ENCODE peak calls at places on chromosomes 12 and 14, in five cellular contexts. A, V, H, U and K are unnamed samples.

GRCh38 chr12:68405292-68405900 is 73.2 kb upstream of the MDM1 start:
- DNase-seq in A (no peak), U (no peak), V (no peak), H (no peak), K (peak; percentile 36)

GRCh38 chr14:68977741-68978549 is 1.2 kb downstream of the ACTN1 start:
- DNase-seq in V (peak; percentile 43), U (no peak), A (no peak), H (no peak), K (peak; percentile 78)

GRCh38 chr14:23160924-23161522 is 22.4 kb downstream of the SLC7A8 start:
- DNase-seq in A (no peak), U (no peak), H (no peak), V (peak; percentile 68), K (no peak)

GRCh38 chr14:101408077-101408831 is 153.0 kb upstream of the DIO3 start:
- DNase-seq in H (no peak), A (no peak), V (no peak), U (no peak), K (no peak)

GRCh38 chr12:107318804-107319535 is 225.6 kb upstream of the CRY1 start:
- DNase-seq in H (no peak), U (no peak), A (no peak), V (no peak), K (no peak)

GRCh38 chr12:55745361-55746146 is 2.6 kb downstream of the GDF11 start:
- DNase-seq in V (peak; percentile 58), H (peak; percentile 36), A (no peak), U (no peak), K (no peak)

GRCh38 chr14:51442513-51443175 is 202.6 kb downstream of the TMX1 start:
- DNase-seq in H (no peak), A (no peak), V (no peak), U (no peak), K (peak; percentile 33)

GRCh38 chr12:124828264-124829007 is 35.2 kb downstream of the SCARB1 start:
- DNase-seq in V (no peak), H (peak; percentile 87), U (no peak), A (no peak), K (peak; percentile 96)

GRCh38 chr12:56591111-56591510 is 39.0 kb downstream of the BAZ2A start:
- DNase-seq in A (no peak), U (no peak), H (no peak), V (no peak), K (no peak)

GRCh38 chr14:104981699-104982541 is 3.7 kb upstream of the CLBA1 start:
- DNase-seq in V (no peak), U (no peak), A (no peak), H (no peak), K (no peak)

GRCh38 chr14:73427516-73428264 is 30.7 kb downstream of the NUMB start:
- DNase-seq in A (no peak), V (no peak), U (no peak), H (no peak), K (no peak)

GRCh38 chr12:106840217-106840616 is 65.7 kb downstream of the RIC8B start:
- DNase-seq in V (peak; percentile 80), H (peak; percentile 65), A (no peak), U (no peak), K (peak; percentile 80)

GRCh38 chr14:24607081-24607480 is 2.4 kb downstream of the GZMH start:
- DNase-seq in V (no peak), A (no peak), U (no peak), H (no peak), K (no peak)

GRCh38 chr12:105107176-105107496 is 395 bp upstream of the WASHC4 start:
- DNase-seq in U (no peak), V (peak; percentile 23), A (no peak), H (no peak), K (peak; percentile 73)

DNA sequence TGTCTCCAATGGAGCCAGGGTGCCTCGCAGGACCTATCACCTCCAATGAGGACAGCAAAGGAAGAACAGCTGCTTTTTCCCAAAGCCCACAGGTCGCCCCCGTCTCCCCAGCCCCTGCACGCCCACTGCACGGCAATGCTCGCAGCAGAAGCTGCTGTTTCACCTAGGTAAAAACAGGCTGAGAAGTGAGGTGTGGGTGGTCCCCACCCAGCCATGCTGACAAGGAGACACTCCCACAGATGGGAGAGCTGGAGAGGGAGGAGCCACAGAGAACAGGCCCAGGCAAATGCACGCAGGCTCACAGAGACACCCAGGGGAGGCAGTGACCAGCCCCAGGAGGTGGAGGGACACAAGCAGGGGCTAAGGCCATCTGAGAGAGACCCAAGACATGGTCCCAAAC is 10.4 kb downstream of the CFAP73 start:
- DNase-seq in H (no peak), U (no peak), V (no peak), A (no peak), K (no peak)
- H3K4me3 ChIP-seq in H (no peak overlapping the region), U (no peak overlapping the region), V (no peak overlapping the region), A (no peak overlapping the region), K (no peak overlapping the region)

GRCh38 chr12:14911131-14911530 is 25.5 kb upstream of the MGP start:
- DNase-seq in V (no peak), A (no peak), U (no peak), H (no peak), K (no peak)

GRCh38 chr12:14906114-14906513 is 20.5 kb upstream of the MGP start:
- DNase-seq in U (no peak), V (no peak), H (no peak), A (no peak), K (no peak)

GRCh38 chr12:14913381-14913781 is 25.0 kb downstream of the ERP27 start:
- DNase-seq in U (no peak), H (no peak), A (no peak), V (no peak), K (no peak)

GRCh38 chr12:14907953-14908352 is 22.3 kb upstream of the MGP start:
- DNase-seq in V (no peak), A (no peak), U (no peak), H (no peak), K (no peak)

DNA sequence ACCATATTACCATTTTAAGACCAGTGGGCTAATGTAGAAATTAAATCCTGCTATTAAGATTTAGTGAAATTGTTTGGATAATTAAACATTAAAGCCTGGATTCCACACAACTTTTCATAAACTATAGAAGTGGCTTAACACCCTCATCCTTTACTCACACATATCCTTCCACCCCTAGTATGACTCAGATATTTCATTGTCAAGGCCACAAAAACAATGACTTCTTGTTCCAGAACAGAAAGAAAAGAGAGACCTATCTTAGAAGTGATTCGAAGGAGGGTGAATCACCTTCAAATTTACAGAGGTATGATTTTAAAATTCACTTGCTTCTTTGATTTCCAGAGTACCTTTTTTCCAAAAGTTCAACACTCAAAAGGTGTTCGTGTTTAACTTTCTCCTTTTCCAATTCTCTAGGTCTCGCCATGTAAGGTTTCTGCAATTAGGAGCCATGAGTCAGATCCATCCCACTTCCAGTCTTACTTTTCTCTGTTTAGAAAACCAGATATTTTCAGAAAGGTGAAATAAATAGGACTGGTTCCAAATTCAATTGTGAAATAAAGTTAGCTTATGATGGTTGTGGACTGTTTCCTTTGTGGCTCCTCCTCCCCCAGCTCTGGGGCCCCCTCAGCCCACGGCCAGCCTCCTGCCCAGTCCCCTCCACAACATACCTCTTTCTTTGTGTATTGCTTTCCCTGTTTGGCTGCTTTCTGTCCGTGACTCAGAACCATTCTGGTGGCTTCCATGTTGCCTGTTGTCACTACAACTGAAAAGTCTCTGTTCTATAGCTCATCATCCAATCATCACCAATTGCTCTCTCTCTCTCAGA is 24.6 kb upstream of the MGP start:
- DNase-seq in H (no peak), U (no peak), V (no peak), A (no peak), K (no peak)
- TF ChIP-seq KDM1A in H (no peak), U (no peak), V (no peak), A (no peak), K (no peak)

GRCh38 chr12:3712209-3712992 is 40.5 kb downstream of the CRACR2A start:
- DNase-seq in H (no peak), A (no peak), U (no peak), V (no peak), K (no peak)
- TF ChIP-seq HDAC2 in H (no peak), A (no peak), U (no peak), V (no peak), K (no peak)

GRCh38 chr12:28958553-28959195 is 190.4 kb upstream of the FAR2 start:
- DNase-seq in V (no peak), U (no peak), A (no peak), H (no peak), K (no peak)
- H3K4me3 ChIP-seq in V (no peak overlapping the region), U (no peak overlapping the region), A (no peak overlapping the region), H (no peak overlapping the region), K (no peak overlapping the region)

GRCh38 chr14:65356327-65356836 is 56.1 kb upstream of the FUT8 start:
- DNase-seq in A (peak; percentile 66), H (peak; percentile 55), V (no peak), U (no peak), K (peak; percentile 41)
- TF ChIP-seq KDM1A in A (no peak), H (no peak), V (no peak), U (no peak), K (no peak)

DNA sequence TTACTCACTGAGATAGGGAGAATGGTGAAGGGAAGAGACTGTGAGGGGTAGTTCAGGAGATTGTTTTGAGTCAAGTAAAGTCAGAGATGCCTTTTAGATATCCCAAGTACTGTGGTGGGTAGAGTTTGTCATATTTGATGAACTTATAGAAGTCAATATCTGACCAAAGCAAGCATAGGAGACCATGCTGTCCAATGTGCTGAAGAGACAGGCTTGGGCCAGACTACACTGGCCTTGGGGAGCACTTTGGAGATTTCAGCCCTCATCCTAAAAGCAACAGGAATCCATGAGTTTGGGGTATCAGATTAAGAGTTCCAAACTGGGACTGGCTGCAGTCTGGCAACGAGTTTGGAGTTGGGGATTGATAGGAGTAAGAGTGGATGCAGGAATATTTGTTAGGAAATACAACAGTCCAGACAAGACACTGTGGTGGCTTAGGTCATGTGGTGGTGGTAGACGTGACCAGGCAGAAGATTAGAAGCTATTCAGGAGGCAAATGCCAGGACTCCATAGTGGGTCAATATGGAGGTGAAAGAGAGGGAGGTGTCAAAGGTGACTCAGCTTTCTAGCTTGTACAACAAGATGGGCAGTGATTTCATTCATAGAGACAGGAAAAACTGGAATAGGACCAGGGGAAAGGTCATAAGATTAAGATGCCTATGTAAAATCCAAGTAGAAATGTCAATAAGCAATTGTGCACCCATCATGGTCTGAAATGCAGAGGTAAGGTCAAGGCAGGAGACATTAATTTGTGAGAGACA is 81.9 kb downstream of the FAR2 start:
- DNase-seq in U (no peak), A (no peak), V (no peak), H (no peak), K (no peak)
- TF ChIP-seq HDAC2 in U (no peak), A (no peak), V (no peak), H (no peak), K (no peak)

GRCh38 chr14:53824061-53824460 is 132.6 kb downstream of the BMP4 start:
- DNase-seq in A (no peak), V (no peak), U (peak; percentile 3), H (no peak), K (no peak)

DNA sequence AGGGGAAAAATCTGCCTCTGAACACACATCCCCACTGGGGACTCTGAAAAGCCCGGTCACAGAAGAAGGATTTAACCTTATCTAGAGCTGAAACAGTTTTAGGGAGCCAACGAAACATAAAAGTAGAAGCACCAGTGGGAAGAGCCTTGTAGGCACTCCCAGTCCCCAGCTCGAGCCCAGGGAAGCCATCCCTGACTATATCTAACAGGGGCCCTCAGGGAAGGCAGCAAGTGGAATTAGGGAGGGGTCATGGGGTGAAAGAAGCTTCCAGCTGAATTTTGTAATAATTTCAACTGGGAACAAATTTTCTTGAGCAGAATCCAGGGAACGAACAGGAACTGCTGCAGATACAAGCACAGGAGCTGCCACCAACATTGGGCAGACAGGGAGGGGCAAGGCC is 127.8 kb downstream of the BMP4 start:
- DNase-seq in V (no peak), A (no peak), U (no peak), H (no peak), K (no peak)
- H3K4me3 ChIP-seq in V (no peak overlapping the region), A (no peak overlapping the region), U (no peak overlapping the region), H (no peak overlapping the region), K (no peak overlapping the region)

GRCh38 chr12:93827669-93828068 is 150.5 kb downstream of the CRADD start:
- DNase-seq in A (no peak), V (no peak), U (no peak), H (no peak), K (no peak)
- TF ChIP-seq KDM1A in A (no peak), V (no peak), U (no peak), H (no peak), K (no peak)